ENCODE peak calls at places on chromosomes 5 and 9, in seven cellular contexts. M, W, O, L, P, K and Q are unnamed samples.
A peak's percentile ranks its signal among the peaks of the same experiment; 100 is the strongest.

GRCh38 chr9:72315510-72316287 is 49.3 kb downstream of the ZFAND5 start:
- DNase-seq in M (no peak), W (no peak), O (peak; percentile 45), L (peak; percentile 74), P (peak; percentile 14), K (peak; percentile 70), Q (no peak)

GRCh38 chr5:76690704-76691469 is 25.0 kb upstream of the F2R start:
- DNase-seq in M (no peak), W (no peak), O (peak; percentile 30), L (peak; percentile 54), P (no peak), K (no peak), Q (no peak)

GRCh38 chr5:60698316-60698715 is 1.6 kb downstream of the DEPDC1B start:
- DNase-seq in M (no peak), W (no peak), O (no peak), L (peak; percentile 8), P (no peak), K (no peak), Q (no peak)

GRCh38 chr5:31193026-31193425 is 460 bp upstream of the CDH6 start:
- DNase-seq in M (no peak), W (no peak), O (no peak), L (no peak), P (no peak), K (no peak), Q (no peak)

GRCh38 chr5:1502046-1502736 is 21.6 kb downstream of the LPCAT1 start:
- DNase-seq in M (peak; percentile 79), W (no peak), O (no peak), L (no peak), P (no peak), K (no peak), Q (no peak)

GRCh38 chr9:7212101-7212500 is 454.3 kb downstream of the KDM4C start:
- DNase-seq in M (no peak), W (no peak), O (no peak), L (peak; percentile 9), P (no peak), K (no peak), Q (no peak)

GRCh38 chr9:122020398-122020797 is 72.7 kb downstream of the TTLL11 start:
- DNase-seq in M (no peak), W (no peak), O (no peak), L (peak; percentile 69), P (no peak), K (no peak), Q (no peak)

GRCh38 chr5:176573564-176574296 is 24.6 kb downstream of the CDHR2 start:
- DNase-seq in M (peak; percentile 54), W (no peak), O (peak; percentile 59), L (peak; percentile 52), P (peak; percentile 9), K (peak; percentile 82), Q (no peak)

GRCh38 chr5:108830705-108831276 is 83.1 kb downstream of the FER start:
- DNase-seq in M (no peak), W (no peak), O (no peak), L (no peak), P (no peak), K (no peak), Q (no peak)

GRCh38 chr5:109485030-109485429 is 75.3 kb upstream of the PJA2 start:
- DNase-seq in M (no peak), W (no peak), O (peak; percentile 75), L (peak; percentile 11), P (peak; percentile 25), K (peak; percentile 71), Q (no peak)

GRCh38 chr5:110784901-110785300 is 46.1 kb downstream of the SLC25A46 start:
- DNase-seq in M (no peak), W (no peak), O (no peak), L (peak; percentile 19), P (no peak), K (no peak), Q (no peak)

GRCh38 chr9:5917273-5917672 is 26.6 kb downstream of the MLANA start:
- DNase-seq in M (no peak), W (no peak), O (no peak), L (no peak), P (no peak), K (no peak), Q (no peak)

GRCh38 chr9:97511762-97512429 is 10.4 kb downstream of the TMOD1 start:
- DNase-seq in M (no peak), W (no peak), O (no peak), L (no peak), P (no peak), K (no peak), Q (no peak)

GRCh38 chr5:75611324-75612210 is at the start of gene ANKDD1B:
- DNase-seq in M (no peak), W (peak; percentile 49), O (peak; percentile 55), L (peak; percentile 59), P (no peak), K (peak; percentile 16), Q (peak; percentile 37)

GRCh38 chr5:10034008-10034407 is 215.7 kb downstream of the ATPSCKMT start:
- DNase-seq in M (no peak), W (no peak), O (peak; percentile 13), L (peak; percentile 6), P (no peak), K (peak; percentile 23), Q (no peak)

GRCh38 chr5:82975812-82976211 is 101.4 kb downstream of the TMEM167A start:
- DNase-seq in M (no peak), W (peak; percentile 71), O (no peak), L (no peak), P (no peak), K (no peak), Q (peak; percentile 79)

GRCh38 chr5:174799146-174799545 is 74.8 kb downstream of the MSX2 start:
- DNase-seq in M (no peak), W (no peak), O (no peak), L (peak; percentile 72), P (no peak), K (no peak), Q (no peak)

GRCh38 chr5:133365326-133365725 is 247.0 kb downstream of the FSTL4 start:
- DNase-seq in M (no peak), W (no peak), O (no peak), L (no peak), P (no peak), K (peak; percentile 58), Q (no peak)

DNA sequence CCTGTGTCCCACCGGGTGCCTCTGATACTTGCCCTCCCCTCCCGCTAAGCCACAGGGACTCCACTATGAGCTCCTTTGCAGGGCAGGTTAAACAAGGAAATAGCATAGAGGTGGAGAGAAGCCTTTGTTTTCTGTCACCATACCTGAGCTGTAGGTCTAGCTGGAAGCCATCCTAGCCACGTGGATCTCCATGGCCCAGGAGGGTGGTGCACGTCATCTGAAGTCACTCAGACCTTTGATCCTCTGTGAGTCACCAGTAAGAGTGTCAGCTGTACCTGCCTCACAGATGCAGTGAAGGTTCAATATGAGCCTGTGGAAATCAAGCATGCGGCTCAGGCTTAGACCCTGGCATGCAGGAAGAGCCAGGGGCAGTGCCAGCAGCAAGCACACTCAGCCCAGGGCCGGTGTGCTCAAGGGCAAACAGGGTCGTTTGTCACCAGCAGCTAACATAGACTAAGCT is 55.1 kb downstream of the ASS1 start:
- DNase-seq in M (no peak), W (no peak), O (peak; percentile 86), L (no peak), P (no peak), K (no peak), Q (peak; percentile 57)
- H3K27ac ChIP-seq in M (no peak overlapping the region), W (no peak overlapping the region), O (peak overlapping the region; percentile 99), L (no peak overlapping the region), P (no peak overlapping the region), K (no peak overlapping the region), Q (no peak overlapping the region)

DNA sequence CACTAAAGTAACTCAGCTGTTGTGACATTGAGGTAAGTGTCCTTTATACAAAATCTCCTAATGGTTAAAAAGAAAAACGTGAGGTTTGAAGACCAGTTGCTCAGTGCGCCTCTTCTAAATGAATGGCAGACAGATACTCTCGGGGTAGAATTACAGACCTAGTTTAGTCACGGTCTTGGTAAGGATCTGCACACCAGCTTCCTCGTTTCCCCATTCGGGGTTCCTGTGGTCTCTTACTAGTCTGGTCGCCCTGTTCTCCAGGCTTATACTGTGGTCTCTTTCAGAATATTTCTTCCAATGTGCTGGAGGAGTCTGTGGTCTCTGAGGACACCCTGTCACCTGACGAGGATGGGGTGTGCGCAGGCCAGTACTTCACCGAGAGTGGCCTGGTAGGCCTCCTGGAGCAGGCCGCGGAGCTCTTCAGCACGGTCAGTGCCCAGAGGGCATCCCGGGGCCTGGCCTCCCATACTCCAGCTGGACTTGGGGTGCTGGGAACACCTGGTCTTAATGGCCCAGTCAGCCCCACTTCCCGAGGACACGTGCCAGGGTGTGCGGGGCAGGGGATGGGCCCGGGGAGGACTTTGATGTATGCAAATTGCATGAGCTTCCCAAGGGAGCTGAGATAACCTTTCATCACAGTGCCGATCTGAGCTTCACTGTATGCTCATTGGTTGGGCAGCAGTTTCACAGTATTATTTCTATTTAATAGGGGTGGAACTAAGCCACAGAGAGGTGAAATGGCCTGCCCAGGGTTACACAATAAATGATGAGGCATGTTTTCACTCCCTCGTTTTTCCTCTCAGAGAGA is 224.5 kb downstream of the DOCK8 start:
- DNase-seq in M (no peak), W (no peak), O (no peak), L (peak; percentile 54), P (no peak), K (no peak), Q (no peak)
- H3K27ac ChIP-seq in M (no peak overlapping the region), W (no peak overlapping the region), O (peak overlapping the region; percentile 86), L (peak overlapping the region; percentile 76), P (no peak overlapping the region), K (no peak overlapping the region), Q (no peak overlapping the region)

GRCh38 chr9:33677961-33678360 is 117.4 kb upstream of the PRSS3 start:
- DNase-seq in M (no peak), W (no peak), O (no peak), L (no peak), P (no peak), K (no peak), Q (no peak)

GRCh38 chr9:33682551-33682950 is 112.8 kb upstream of the PRSS3 start:
- DNase-seq in M (no peak), W (no peak), O (no peak), L (no peak), P (no peak), K (no peak), Q (no peak)

GRCh38 chr9:33676746-33677505 is 118.4 kb upstream of the PRSS3 start:
- DNase-seq in M (peak; percentile 2), W (no peak), O (peak; percentile 45), L (peak; percentile 59), P (peak; percentile 79), K (peak; percentile 48), Q (no peak)

GRCh38 chr9:33677506-33677809 is 117.9 kb upstream of the PRSS3 start:
- DNase-seq in M (no peak), W (no peak), O (no peak), L (no peak), P (no peak), K (no peak), Q (no peak)
- H3K27ac ChIP-seq in M (no peak overlapping the region), W (no peak overlapping the region), O (peak overlapping the region; percentile 77), L (no peak overlapping the region), P (peak overlapping the region; percentile 36), K (peak overlapping the region; percentile 90), Q (no peak overlapping the region)

DNA sequence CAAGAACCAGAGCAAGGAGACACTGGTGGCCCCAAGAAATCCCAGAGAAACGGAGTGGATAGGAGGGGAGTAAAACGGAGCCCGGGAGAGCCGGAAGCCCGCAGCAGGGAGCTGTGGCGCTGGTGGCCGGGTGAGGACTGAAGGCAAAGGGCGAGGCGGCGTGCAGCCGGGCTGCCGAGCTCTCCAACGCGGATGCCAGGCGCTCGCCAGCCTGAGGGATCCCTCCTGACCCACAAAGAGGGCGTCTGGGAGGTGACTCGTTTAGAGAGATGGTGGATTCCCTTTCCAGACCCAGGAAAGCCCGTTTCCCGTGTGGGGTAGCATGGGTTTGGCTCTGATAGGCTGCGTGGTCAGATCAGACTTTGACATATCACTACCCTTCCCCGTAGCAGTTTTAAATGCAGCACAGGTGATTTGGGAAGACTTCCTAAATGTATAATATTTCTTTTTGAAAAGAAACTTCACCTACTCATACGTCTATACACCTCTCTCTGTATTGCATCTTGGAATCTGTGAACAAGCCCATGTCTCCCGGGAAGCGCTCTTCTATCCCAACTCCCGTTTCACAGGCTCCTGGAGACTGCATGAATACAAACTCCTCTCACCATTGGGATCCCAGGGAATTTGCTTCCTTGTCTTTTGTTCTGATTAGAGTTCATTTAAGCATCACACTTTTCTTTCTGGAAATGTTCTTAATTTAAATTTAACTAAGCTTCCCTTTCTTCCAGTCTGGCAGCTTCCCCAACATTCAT is 158.1 kb downstream of the C9orf152 start:
- DNase-seq in M (no peak), W (no peak), O (peak; percentile 56), L (peak; percentile 70), P (no peak), K (peak; percentile 33), Q (no peak)
- H3K27ac ChIP-seq in M (peak overlapping the region; percentile 80), W (peak overlapping the region; percentile 76), O (peak overlapping the region; percentile 69), L (peak overlapping the region; percentile 68), P (no peak overlapping the region), K (no peak overlapping the region), Q (peak overlapping the region; percentile 72)